ENCODE peak calls at places on chromosomes 16 and 17, in nine cellular contexts. H is lung, E is spleen, Y is upper lobe of right lung, K is AG04450, P is uterus, D is esophagus squamous epithelium, J is fibroblast of lung, X is transverse colon. V is an unnamed sample. For H3K27me3, the result is how much of the 10 kb centered on the place peaks cover.

GRCh38 chr16:23700509-23700908 is 12.5 kb downstream of the ERN2 start:
- DNase-seq in J (no peak), K (no peak), D (no peak), X (peak), H (no peak), E (no peak), P (no peak), Y (no peak), V (no peak)

GRCh38 chr16:89170346-89171215 is 967 bp upstream of the CDH15 start:
- DNase-seq in E (peak), X (peak), K (no peak), J (no peak), H (peak), P (no peak), Y (peak), D (no peak), V (peak)

GRCh38 chr16:87608400-87608985 is 6.2 kb downstream of the JPH3 start:
- DNase-seq in E (no peak), K (peak), X (peak), D (no peak), J (peak), Y (peak), P (peak), H (no peak), V (peak)

GRCh38 chr16:20740007-20740883 is 1.4 kb downstream of the THUMPD1 start:
- DNase-seq in J (peak), D (no peak), E (no peak), H (no peak), X (no peak), Y (no peak), K (no peak), P (no peak), V (no peak)

GRCh38 chr17:61717352-61717751 is 126.3 kb upstream of the NACA2 start:
- DNase-seq in E (no peak), Y (no peak), D (no peak), J (no peak), K (no peak), P (no peak), H (no peak), X (no peak), V (no peak)

GRCh38 chr16:9647981-9648701 is 534.1 kb downstream of the GRIN2A start:
- DNase-seq in P (no peak), E (no peak), J (peak), H (no peak), D (no peak), Y (no peak), K (no peak), X (no peak), V (no peak)

GRCh38 chr17:61594294-61594825 is 3.3 kb upstream of the NACA2 start:
- DNase-seq in J (peak), H (no peak), P (no peak), X (no peak), E (no peak), Y (no peak), D (no peak), K (no peak), V (no peak)

GRCh38 chr17:44546711-44547606 is 10.3 kb upstream of the FZD2 start:
- DNase-seq in K (no peak), E (no peak), J (peak), X (no peak), Y (no peak), D (no peak), P (no peak), H (no peak), V (peak)

GRCh38 chr16:24141917-24142316 is 114.2 kb upstream of the CACNG3 start:
- DNase-seq in K (no peak), E (no peak), H (no peak), Y (no peak), X (no peak), P (no peak), D (no peak), J (no peak), V (no peak)

GRCh38 chr16:81204794-81205680 is 33.5 kb upstream of the BCO1 start:
- DNase-seq in H (no peak), J (peak), X (peak), K (peak), D (no peak), E (no peak), P (no peak), Y (no peak), V (no peak)

GRCh38 chr17:41667280-41668008 is 21.2 kb upstream of the EIF1 start:
- DNase-seq in J (no peak), Y (no peak), K (no peak), H (no peak), E (peak), X (no peak), D (no peak), P (no peak), V (no peak)

GRCh38 chr16:191783-192294 is 11.6 kb downstream of the HBQ1 start:
- DNase-seq in Y (no peak), X (no peak), K (no peak), P (no peak), J (peak), E (no peak), D (no peak), H (no peak), V (no peak)

GRCh38 chr17:48597492-48597774 is 3.9 kb upstream of the HOXB5 start:
- DNase-seq in H (no peak), P (no peak), D (no peak), J (no peak), Y (no peak), X (no peak), K (no peak), E (no peak), V (no peak)
- H3K4me3 ChIP-seq in H (peak), P (peak), D (peak), J (peak), Y (peak), X (peak), K (peak), E (peak), V (peak)

DNA sequence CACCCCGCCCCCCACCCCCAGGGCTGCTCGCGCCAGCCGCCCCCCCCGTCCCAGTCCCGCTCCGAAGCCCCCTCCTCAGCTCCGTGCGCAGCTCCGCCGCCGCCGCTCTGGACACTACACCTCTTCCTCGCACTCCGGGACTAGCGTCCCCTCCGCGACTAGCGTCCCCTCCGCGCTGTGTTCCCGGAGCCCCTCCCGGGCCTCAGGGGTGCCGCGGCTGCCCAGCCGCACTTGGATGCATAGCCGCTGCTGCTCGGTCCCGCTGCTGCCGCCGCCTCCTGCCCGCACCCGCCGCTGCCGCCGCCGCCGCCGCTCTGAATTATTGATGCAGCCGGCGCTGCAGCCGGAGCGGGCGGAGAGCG is at the start of gene CBLN1:
- DNase-seq in X (no peak), D (no peak), E (no peak), H (no peak), K (no peak), Y (no peak), P (no peak), J (no peak), V (no peak)
- H3K27me3 ChIP-seq in X (half or more), D (under half), E (half or more), H (under half), K (half or more), Y (half or more), P (under half), J (under half), V (under half)

GRCh38 chr16:54817432-54817831 is 113.2 kb upstream of the IRX5 start:
- DNase-seq in D (no peak), E (no peak), H (peak), P (no peak), J (no peak), Y (no peak), K (no peak), X (no peak), V (peak)
- H3K27ac ChIP-seq in D (no peak), E (no peak), H (no peak), P (no peak), J (no peak), Y (no peak), K (no peak), X (no peak), V (no peak)

GRCh38 chr16:85573696-85574641 is 39.2 kb upstream of the GSE1 start:
- DNase-seq in H (no peak), D (no peak), E (no peak), J (peak), P (peak), K (no peak), X (no peak), Y (no peak), V (peak)
- H3K4me3 ChIP-seq in H (no peak), D (peak), E (no peak), J (no peak), P (no peak), K (no peak), X (no peak), Y (no peak), V (peak)

GRCh38 chr17:4742133-4742532 is 2.4 kb upstream of the CXCL16 start:
- DNase-seq in H (no peak), J (no peak), E (no peak), Y (no peak), P (no peak), D (no peak), K (no peak), X (no peak), V (no peak)
- H3K27me3 ChIP-seq in H (under half), J (under half), E (under half), Y (under half), P (under half), D (under half), K (half or more), X (under half), V (under half)

DNA sequence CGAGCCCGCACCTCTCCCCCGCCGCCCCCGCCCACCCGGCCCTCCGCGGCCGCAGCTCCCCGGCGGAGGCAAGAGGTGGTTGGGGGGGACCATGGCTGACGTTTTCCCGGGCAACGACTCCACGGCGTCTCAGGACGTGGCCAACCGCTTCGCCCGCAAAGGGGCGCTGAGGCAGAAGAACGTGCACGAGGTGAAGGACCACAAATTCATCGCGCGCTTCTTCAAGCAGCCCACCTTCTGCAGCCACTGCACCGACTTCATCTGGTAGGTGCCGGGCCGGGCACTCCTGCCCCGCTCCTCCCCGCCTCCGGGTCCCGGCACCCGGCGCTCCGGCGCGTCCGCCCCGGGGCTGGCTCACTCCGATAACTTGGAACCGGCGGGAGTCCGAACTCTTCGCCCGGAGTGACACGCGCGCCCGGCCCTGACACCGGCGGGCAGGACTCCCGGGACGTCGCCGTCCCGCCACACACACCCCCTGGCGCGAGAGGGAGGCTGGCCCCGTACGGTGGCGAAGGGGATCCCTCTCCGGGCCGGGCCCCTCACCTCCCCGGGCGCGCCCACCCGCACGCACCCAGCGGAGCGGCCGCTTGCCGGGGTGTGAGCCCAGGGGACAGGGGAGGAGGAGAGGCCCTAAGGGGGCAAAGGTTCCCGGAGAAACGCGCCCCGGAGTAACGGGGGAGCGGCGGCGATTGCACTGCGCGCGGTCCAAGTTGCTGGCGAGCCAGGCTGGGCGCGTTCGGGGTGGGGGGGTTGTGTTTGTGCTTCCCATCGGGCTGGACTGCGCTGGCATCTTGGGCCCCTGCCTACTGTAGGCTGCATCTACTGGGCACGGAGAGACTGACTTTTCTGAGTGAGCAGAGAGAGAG is 581 bp downstream of the PRKCA start:
- DNase-seq in Y (peak), X (peak), H (peak), K (no peak), E (peak), P (peak), J (peak), D (no peak), V (peak)
- H3K27ac ChIP-seq in Y (peak), X (peak), H (peak), K (no peak), E (peak), P (peak), J (peak), D (peak), V (peak)

DNA sequence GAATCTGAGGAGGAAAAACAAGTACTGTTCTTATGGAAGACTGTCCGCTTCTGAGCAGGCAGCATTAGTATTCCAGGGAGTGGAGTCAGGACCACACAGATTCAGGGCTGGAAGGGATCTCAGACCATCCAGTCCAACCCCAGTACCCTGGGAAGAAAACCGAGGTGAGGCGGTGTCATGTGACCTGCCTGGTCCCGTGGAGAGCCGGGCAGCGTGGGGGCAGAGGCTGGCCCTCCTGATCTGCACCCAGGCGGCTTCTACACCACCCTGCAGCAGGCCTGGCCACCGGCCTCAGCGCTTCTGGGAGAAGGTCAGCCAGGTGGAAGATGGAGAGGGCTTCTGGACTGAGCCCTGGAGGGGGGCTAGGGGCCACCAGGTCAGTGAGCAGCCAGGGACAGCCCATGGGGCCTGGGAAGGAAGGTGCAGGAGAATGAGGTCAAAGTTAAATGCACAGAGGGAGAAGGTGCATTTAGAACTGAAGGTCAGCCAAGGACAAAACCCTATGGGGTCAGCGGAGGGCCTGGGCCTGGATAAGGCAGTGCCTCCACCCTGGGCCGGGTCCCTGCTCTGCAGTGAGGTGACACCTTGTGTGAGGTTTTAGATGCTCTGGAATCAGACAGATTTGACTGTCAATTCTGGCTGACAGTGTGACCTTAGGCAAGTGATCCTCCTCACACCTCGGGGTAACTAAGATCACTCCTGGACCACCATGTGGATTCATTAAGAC is 45.9 kb downstream of the VAC14 start:
- DNase-seq in D (no peak), H (no peak), K (no peak), P (no peak), J (no peak), Y (no peak), E (peak), X (no peak), V (no peak)
- H3K4me3 ChIP-seq in D (no peak), H (no peak), K (no peak), P (no peak), J (no peak), Y (no peak), E (no peak), X (no peak), V (no peak)

GRCh38 chr17:79645022-79645776 is 34.3 kb upstream of the RBFOX3 start:
- DNase-seq in P (no peak), J (no peak), Y (peak), E (no peak), K (no peak), X (no peak), H (no peak), D (no peak), V (no peak)
- H3K27me3 ChIP-seq in P (under half), J (under half), Y (under half), E (under half), K (under half), X (under half), H (under half), D (under half), V (under half)